ENCODE peak calls at places on chromosomes 6 and 20, in five cellular contexts. One of them, this sample, is unnamed.

GRCh38 chr6:166707045-166707444 is 80.0 kb upstream of the RPS6KA2 start:
- DNase-seq in A549: peak; percentile 35
- DNase-seq in mammary epithelial cell: no peak
- DNase-seq in CD8-positive, alpha-beta memory T cell: no peak
- DNase-seq in uterus: no peak
- DNase-seq in this sample: no peak

GRCh38 chr20:50601511-50602431 is 89.6 kb downstream of the RIPOR3 start:
- DNase-seq in uterus: no peak
- DNase-seq in CD8-positive, alpha-beta memory T cell: no peak
- DNase-seq in A549: no peak
- DNase-seq in mammary epithelial cell: no peak
- DNase-seq in this sample: no peak

GRCh38 chr6:47034919-47035318 is 7.2 kb downstream of the ADGRF1 start:
- DNase-seq in mammary epithelial cell: peak; percentile 99
- DNase-seq in uterus: peak; percentile 42
- DNase-seq in CD8-positive, alpha-beta memory T cell: no peak
- DNase-seq in A549: peak; percentile 12
- DNase-seq in this sample: no peak

GRCh38 chr6:81978230-81978629 is 225.7 kb upstream of the TENT5A start:
- DNase-seq in A549: no peak
- DNase-seq in uterus: no peak
- DNase-seq in CD8-positive, alpha-beta memory T cell: no peak
- DNase-seq in mammary epithelial cell: no peak
- DNase-seq in this sample: no peak

GRCh38 chr6:39587080-39587479 is 138.1 kb downstream of the KIF6 start:
- DNase-seq in mammary epithelial cell: no peak
- DNase-seq in CD8-positive, alpha-beta memory T cell: no peak
- DNase-seq in uterus: no peak
- DNase-seq in A549: no peak
- DNase-seq in this sample: no peak

GRCh38 chr6:51098801-51099200 is 280.1 kb downstream of the TFAP2B start:
- DNase-seq in CD8-positive, alpha-beta memory T cell: no peak
- DNase-seq in mammary epithelial cell: peak; percentile 39
- DNase-seq in A549: no peak
- DNase-seq in uterus: no peak
- DNase-seq in this sample: no peak

GRCh38 chr6:67009818-67010217 is 1302.8 kb upstream of the EYS start:
- DNase-seq in CD8-positive, alpha-beta memory T cell: no peak
- DNase-seq in uterus: no peak
- DNase-seq in A549: peak; percentile 1
- DNase-seq in mammary epithelial cell: no peak
- DNase-seq in this sample: no peak

GRCh38 chr6:1402369-1402768 is 13.0 kb downstream of the FOXF2 start:
- DNase-seq in mammary epithelial cell: no peak
- DNase-seq in CD8-positive, alpha-beta memory T cell: no peak
- DNase-seq in uterus: no peak
- DNase-seq in A549: no peak
- DNase-seq in this sample: no peak

GRCh38 chr6:148563066-148563465 is 183.8 kb upstream of the UST start:
- DNase-seq in mammary epithelial cell: no peak
- DNase-seq in CD8-positive, alpha-beta memory T cell: no peak
- DNase-seq in uterus: no peak
- DNase-seq in A549: no peak
- DNase-seq in this sample: no peak

GRCh38 chr6:130366011-130366963 is at the start of gene TMEM200A:
- DNase-seq in uterus: peak; percentile 65
- DNase-seq in CD8-positive, alpha-beta memory T cell: peak; percentile 12
- DNase-seq in mammary epithelial cell: peak; percentile 58
- DNase-seq in A549: no peak
- DNase-seq in this sample: peak; percentile 23

GRCh38 chr6:38180586-38180985 is 361.1 kb downstream of the ZFAND3 start:
- DNase-seq in CD8-positive, alpha-beta memory T cell: no peak
- DNase-seq in A549: no peak
- DNase-seq in mammary epithelial cell: no peak
- DNase-seq in uterus: no peak
- DNase-seq in this sample: no peak

GRCh38 chr20:21901470-21902275 is 196.2 kb downstream of the PAX1 start:
- DNase-seq in uterus: peak; percentile 85
- DNase-seq in mammary epithelial cell: no peak
- DNase-seq in A549: peak; percentile 29
- DNase-seq in CD8-positive, alpha-beta memory T cell: no peak
- DNase-seq in this sample: no peak

GRCh38 chr20:41632896-41633295 is 14.7 kb upstream of the CHD6 start:
- DNase-seq in mammary epithelial cell: peak; percentile 86
- DNase-seq in CD8-positive, alpha-beta memory T cell: no peak
- DNase-seq in uterus: no peak
- DNase-seq in A549: no peak
- DNase-seq in this sample: no peak

GRCh38 chr6:163501022-163501421 is 86.5 kb downstream of the QKI start:
- DNase-seq in CD8-positive, alpha-beta memory T cell: no peak
- DNase-seq in A549: no peak
- DNase-seq in uterus: no peak
- DNase-seq in mammary epithelial cell: no peak
- DNase-seq in this sample: no peak
- H3K9me3 ChIP-seq in CD8-positive, alpha-beta memory T cell: no peaks in the 10 kb centered on the region
- H3K9me3 ChIP-seq in A549: peaks cover 15% of the 10 kb centered on the region
- H3K9me3 ChIP-seq in uterus: no peaks in the 10 kb centered on the region
- H3K9me3 ChIP-seq in mammary epithelial cell: no peaks in the 10 kb centered on the region
- H3K9me3 ChIP-seq in this sample: no peaks in the 10 kb centered on the region

DNA sequence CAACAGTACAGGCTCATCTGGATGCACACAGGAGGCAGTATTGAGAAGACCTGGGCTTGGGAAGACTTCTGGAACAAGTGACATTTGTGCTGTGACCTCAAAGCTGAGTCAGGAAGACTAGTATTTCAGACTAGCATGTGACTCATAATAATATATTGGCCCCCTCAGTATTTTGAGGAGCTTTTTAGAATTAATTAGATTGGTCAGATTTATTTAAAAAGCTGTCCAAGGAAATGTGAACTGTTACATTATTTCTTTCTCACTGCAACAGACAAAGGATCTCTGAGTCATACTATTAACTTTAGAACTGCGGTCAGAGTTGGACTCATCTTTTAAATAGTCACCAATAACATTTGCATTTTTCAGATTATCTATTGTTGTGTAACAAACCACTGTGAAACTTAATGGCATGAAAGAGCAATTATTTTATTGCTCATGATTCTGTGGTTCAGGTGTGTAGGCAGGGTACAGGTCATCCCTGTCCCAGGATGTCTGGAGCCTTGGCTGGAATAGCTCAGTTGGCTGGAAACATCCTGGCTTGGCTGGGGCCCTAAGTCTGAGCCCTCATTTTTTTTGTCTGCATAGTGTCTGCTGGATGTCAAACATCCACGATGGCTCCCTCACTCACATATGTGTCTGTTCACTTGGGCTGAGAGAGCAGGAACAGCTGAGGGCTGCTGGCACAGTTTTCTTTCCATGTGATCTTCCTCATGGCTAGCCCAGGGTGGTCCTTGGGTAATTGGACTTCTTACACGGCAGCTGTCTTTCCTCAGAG is 46.8 kb downstream of the MAP3K4 start:
- DNase-seq in uterus: peak; percentile 64
- DNase-seq in mammary epithelial cell: peak; percentile 96
- DNase-seq in CD8-positive, alpha-beta memory T cell: no peak
- DNase-seq in A549: peak; percentile 42
- DNase-seq in this sample: no peak
- H3K27ac ChIP-seq in uterus: peak overlapping the region; percentile 72
- H3K27ac ChIP-seq in mammary epithelial cell: peak overlapping the region; percentile 93
- H3K27ac ChIP-seq in CD8-positive, alpha-beta memory T cell: no peak overlapping the region
- H3K27ac ChIP-seq in A549: no peak overlapping the region
- H3K27ac ChIP-seq in this sample: no peak overlapping the region

GRCh38 chr20:63738687-63739128 is 868 bp upstream of the SLC2A4RG start:
- DNase-seq in A549: no peak
- DNase-seq in mammary epithelial cell: no peak
- DNase-seq in uterus: peak; percentile 68
- DNase-seq in CD8-positive, alpha-beta memory T cell: peak; percentile 36
- DNase-seq in this sample: peak; percentile 63
- H3K4me3 ChIP-seq in A549: no peak overlapping the region
- H3K4me3 ChIP-seq in mammary epithelial cell: no peak overlapping the region
- H3K4me3 ChIP-seq in uterus: peak overlapping the region; percentile 30
- H3K4me3 ChIP-seq in CD8-positive, alpha-beta memory T cell: peak overlapping the region; percentile 50
- H3K4me3 ChIP-seq in this sample: no peak overlapping the region

DNA sequence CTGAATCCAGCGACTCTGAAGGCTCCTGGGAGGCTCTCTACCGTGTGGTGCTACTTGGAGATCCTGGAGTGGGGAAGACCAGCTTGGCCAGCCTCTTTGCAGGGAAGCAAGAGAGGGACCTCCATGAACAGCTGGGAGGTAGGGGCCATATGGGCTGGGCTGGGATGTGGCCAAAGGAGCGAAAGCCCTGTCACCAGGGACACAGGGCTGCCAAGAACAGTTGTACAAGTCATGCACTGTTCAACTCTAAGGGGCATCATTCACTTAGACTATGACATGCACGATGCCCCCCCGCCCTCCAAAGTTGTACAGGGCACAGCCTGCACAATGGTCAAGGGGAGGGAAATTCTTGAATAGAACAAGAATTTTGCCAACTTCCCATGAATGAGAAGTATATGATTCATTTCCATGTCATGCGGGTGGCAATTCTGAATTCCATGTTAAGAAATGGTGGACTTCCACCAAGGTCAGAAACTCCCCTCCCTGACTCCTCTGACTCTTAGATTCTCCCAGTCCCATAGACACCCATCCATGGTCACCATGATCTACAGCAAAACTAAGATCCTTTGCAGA is 1.6 kb downstream of the REM1 start:
- DNase-seq in A549: no peak
- DNase-seq in mammary epithelial cell: no peak
- DNase-seq in uterus: no peak
- DNase-seq in CD8-positive, alpha-beta memory T cell: no peak
- DNase-seq in this sample: no peak
- H3K9me3 ChIP-seq in A549: no peaks in the 10 kb centered on the region
- H3K9me3 ChIP-seq in mammary epithelial cell: no peaks in the 10 kb centered on the region
- H3K9me3 ChIP-seq in uterus: no peaks in the 10 kb centered on the region
- H3K9me3 ChIP-seq in CD8-positive, alpha-beta memory T cell: no peaks in the 10 kb centered on the region
- H3K9me3 ChIP-seq in this sample: no peaks in the 10 kb centered on the region

GRCh38 chr6:136945072-136945471 is 23.0 kb downstream of the SLC35D3 start:
- DNase-seq in A549: no peak
- DNase-seq in mammary epithelial cell: no peak
- DNase-seq in CD8-positive, alpha-beta memory T cell: no peak
- DNase-seq in uterus: no peak
- DNase-seq in this sample: no peak
- H3K27ac ChIP-seq in A549: no peak overlapping the region
- H3K27ac ChIP-seq in mammary epithelial cell: no peak overlapping the region
- H3K27ac ChIP-seq in CD8-positive, alpha-beta memory T cell: no peak overlapping the region
- H3K27ac ChIP-seq in uterus: no peak overlapping the region
- H3K27ac ChIP-seq in this sample: no peak overlapping the region

GRCh38 chr20:31862157-31862470 is 8.2 kb downstream of the DUSP15 start:
- DNase-seq in mammary epithelial cell: no peak
- DNase-seq in uterus: no peak
- DNase-seq in CD8-positive, alpha-beta memory T cell: no peak
- DNase-seq in A549: no peak
- DNase-seq in this sample: no peak
- H3K4me3 ChIP-seq in mammary epithelial cell: no peak overlapping the region
- H3K4me3 ChIP-seq in uterus: no peak overlapping the region
- H3K4me3 ChIP-seq in CD8-positive, alpha-beta memory T cell: no peak overlapping the region
- H3K4me3 ChIP-seq in A549: peak overlapping the region; percentile 57
- H3K4me3 ChIP-seq in this sample: no peak overlapping the region

DNA sequence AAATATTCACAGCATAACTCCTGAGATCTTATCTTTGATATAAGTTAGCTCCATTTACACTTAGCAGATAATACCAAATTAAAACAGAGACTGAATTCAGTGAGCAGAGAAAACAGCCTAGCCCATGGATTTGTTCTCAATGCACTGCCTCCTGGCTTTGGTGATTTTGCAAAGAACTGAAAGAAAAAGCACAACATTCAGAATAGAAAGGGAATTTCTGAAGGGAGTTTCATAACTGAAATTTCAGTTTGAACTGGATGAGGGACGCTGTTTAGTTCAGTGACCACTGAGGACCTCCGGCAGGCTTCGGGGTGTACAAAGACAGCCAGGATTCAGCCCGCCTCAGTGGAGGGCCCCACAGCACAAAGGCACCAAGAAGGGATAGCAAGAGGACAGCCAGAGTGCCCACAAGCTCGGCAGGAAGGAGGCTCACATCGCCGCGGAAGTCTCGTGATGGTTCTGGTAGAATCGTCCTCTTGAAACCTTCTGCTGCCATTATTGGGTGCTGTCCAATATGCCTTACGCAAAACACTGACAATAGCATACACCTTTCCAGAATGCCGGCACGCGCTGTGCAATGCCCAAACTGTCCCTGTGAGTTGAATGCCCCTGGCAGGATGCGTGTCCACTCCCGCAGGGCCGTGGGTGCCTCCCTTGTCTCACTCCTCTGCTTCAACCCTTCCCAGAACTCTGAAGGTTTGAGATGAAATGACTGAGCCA is 9.7 kb upstream of the IRF4 start:
- DNase-seq in mammary epithelial cell: no peak
- DNase-seq in CD8-positive, alpha-beta memory T cell: no peak
- DNase-seq in uterus: no peak
- DNase-seq in A549: no peak
- DNase-seq in this sample: no peak
- H3K9me3 ChIP-seq in mammary epithelial cell: peaks cover 27% of the 10 kb centered on the region
- H3K9me3 ChIP-seq in CD8-positive, alpha-beta memory T cell: no peaks in the 10 kb centered on the region
- H3K9me3 ChIP-seq in uterus: no peaks in the 10 kb centered on the region
- H3K9me3 ChIP-seq in A549: no peaks in the 10 kb centered on the region
- H3K9me3 ChIP-seq in this sample: no peaks in the 10 kb centered on the region

DNA sequence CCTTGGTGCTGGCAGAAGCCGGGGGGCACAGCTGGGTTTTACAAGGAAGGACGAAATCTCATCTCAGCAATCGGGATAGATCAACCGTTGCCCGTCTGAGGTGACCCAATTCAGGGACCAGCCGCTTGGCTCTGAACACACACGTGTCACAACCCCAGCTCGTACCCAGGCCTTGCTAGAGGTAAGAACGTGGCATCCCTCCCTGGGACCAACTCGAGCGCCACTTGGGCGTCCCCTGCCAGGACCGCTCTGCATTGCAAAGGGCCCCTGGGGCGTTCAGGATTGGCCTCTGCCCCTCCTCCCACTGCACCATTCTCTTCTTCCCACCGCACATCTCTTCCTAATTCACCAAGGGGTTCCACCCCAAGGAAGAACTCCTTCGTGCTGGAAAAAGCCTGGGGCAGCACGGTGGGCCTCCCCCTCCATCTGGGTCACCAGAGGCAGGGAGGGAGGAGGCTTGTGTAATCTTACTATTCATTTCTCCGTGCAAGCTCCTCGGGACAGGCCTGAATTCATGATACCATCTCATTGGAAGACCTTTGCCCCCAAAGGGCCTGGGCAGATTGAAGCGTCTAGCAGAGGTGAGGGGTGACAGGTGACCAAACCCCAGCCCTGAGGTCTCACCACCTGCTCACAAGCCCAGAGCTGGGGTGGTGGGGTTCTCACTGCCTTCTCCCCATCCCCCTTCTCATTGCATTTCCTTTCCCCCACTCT is 136.8 kb downstream of the LY86 start:
- DNase-seq in mammary epithelial cell: no peak
- DNase-seq in CD8-positive, alpha-beta memory T cell: no peak
- DNase-seq in uterus: no peak
- DNase-seq in A549: no peak
- DNase-seq in this sample: no peak
- H3K27ac ChIP-seq in mammary epithelial cell: no peak overlapping the region
- H3K27ac ChIP-seq in CD8-positive, alpha-beta memory T cell: no peak overlapping the region
- H3K27ac ChIP-seq in uterus: peak overlapping the region; percentile 91
- H3K27ac ChIP-seq in A549: peak overlapping the region; percentile 63
- H3K27ac ChIP-seq in this sample: no peak overlapping the region

This sample was measured in CD4-positive, alpha-beta memory T cell.